ENCODE peak calls at places on chromosomes 7 and 10, in five cellular contexts. B is CD8-positive, alpha-beta T cell; U is CD4-positive, CD25-positive, alpha-beta regulatory T cell; I is CD8-positive, alpha-beta memory T cell; V is mesenchymal stem cell. K is an unnamed sample.

GRCh38 chr7:8228766-8229674 is 32.9 kb downstream of the ICA1 start:
- DNase-seq in U (no peak), B (no peak), V (no peak), I (no peak), K (no peak)

GRCh38 chr10:109886788-109887155 is 36.5 kb downstream of the XPNPEP1 start:
- DNase-seq in B (no peak), U (no peak), V (no peak), I (no peak), K (no peak)

GRCh38 chr7:113188396-113188795 is 70.0 kb upstream of the SMIM30 start:
- DNase-seq in U (no peak), B (no peak), I (no peak), V (no peak), K (no peak)

GRCh38 chr10:100229819-100230422 is 525 bp upstream of the CHUK start:
- DNase-seq in B (no peak), U (peak), I (no peak), V (no peak), K (no peak)

GRCh38 chr7:142774826-142775225 is 4.1 kb downstream of the PRSS2 start:
- DNase-seq in I (no peak), B (no peak), U (no peak), V (no peak), K (no peak)

GRCh38 chr10:28332699-28333098 is 29.8 kb upstream of the MPP7 start:
- DNase-seq in B (no peak), V (no peak), I (peak), U (no peak), K (no peak)

GRCh38 chr7:158266817-158267736 is 320.5 kb downstream of the PTPRN2 start:
- DNase-seq in U (no peak), B (no peak), V (no peak), I (peak), K (no peak)

GRCh38 chr10:53447576-53447975 is 675.0 kb upstream of the MBL2 start:
- DNase-seq in B (no peak), V (no peak), I (no peak), U (no peak), K (no peak)

GRCh38 chr10:22369433-22370072 is 24.3 kb downstream of the SPAG6 start:
- DNase-seq in I (no peak), U (no peak), B (no peak), V (peak), K (no peak)

GRCh38 chr7:155804897-155805825 is 7.1 kb downstream of the SHH start:
- DNase-seq in I (no peak), V (peak), B (peak), U (no peak), K (no peak)

GRCh38 chr7:150989456-150989855 is 1.4 kb upstream of the NOS3 start:
- DNase-seq in U (no peak), B (no peak), V (no peak), I (no peak), K (no peak)

GRCh38 chr10:43863859-43864591 is 215.3 kb upstream of the ZNF32 start:
- DNase-seq in V (peak), U (no peak), I (no peak), B (no peak), K (no peak)

GRCh38 chr7:35029311-35029710 is 8.0 kb downstream of the DPY19L1 start:
- DNase-seq in B (no peak), V (no peak), U (no peak), I (no peak), K (no peak)

GRCh38 chr7:127150543-127150942 is 102.2 kb downstream of the GRM8 start:
- DNase-seq in B (no peak), I (no peak), U (no peak), V (no peak), K (no peak)

GRCh38 chr7:143126146-143126545 is 5.7 kb upstream of the PIP start:
- DNase-seq in U (no peak), V (no peak), I (no peak), B (no peak), K (no peak)

GRCh38 chr10:131928248-131929095 is 27.7 kb downstream of the PPP2R2D start:
- DNase-seq in I (no peak), V (peak), U (no peak), B (no peak), K (no peak)

GRCh38 chr10:110679633-110680472 is 35.7 kb downstream of the RBM20 start:
- DNase-seq in U (no peak), B (no peak), V (no peak), I (no peak), K (no peak)

GRCh38 chr7:96414931-96415292 is 93.0 kb upstream of the SLC25A13 start:
- DNase-seq in V (peak), U (peak), B (no peak), I (no peak), K (peak)

GRCh38 chr7:39349452-39350123 is 216.6 kb upstream of the YAE1 start:
- DNase-seq in V (no peak), I (no peak), B (no peak), U (no peak), K (no peak)

GRCh38 chr10:119539359-119539651 is 3.2 kb downstream of the RGS10 start:
- DNase-seq in B (no peak), I (no peak), V (no peak), U (no peak), K (no peak)

GRCh38 chr10:46526682-46527038 is 29.8 kb downstream of the GPRIN2 start:
- DNase-seq in U (no peak), V (no peak), B (no peak), I (peak), K (no peak)

GRCh38 chr7:10940748-10941358 is 32.8 kb upstream of the PHF14 start:
- DNase-seq in I (peak), U (peak), B (no peak), V (peak), K (no peak)

GRCh38 chr7:5495581-5496375 is 72.1 kb upstream of the TNRC18 start:
- DNase-seq in B (no peak), I (no peak), U (no peak), V (no peak), K (no peak)

GRCh38 chr10:16686081-16686902 is 130.9 kb downstream of the RSU1 start:
- DNase-seq in V (no peak), B (no peak), U (no peak), I (no peak), K (no peak)

GRCh38 chr7:90877201-90877600 is 281.1 kb downstream of the CDK14 start:
- DNase-seq in V (no peak), B (no peak), U (no peak), I (no peak), K (no peak)

GRCh38 chr7:90879924-90880323 is 283.8 kb downstream of the CDK14 start:
- DNase-seq in B (no peak), I (no peak), V (no peak), U (no peak), K (no peak)

DNA sequence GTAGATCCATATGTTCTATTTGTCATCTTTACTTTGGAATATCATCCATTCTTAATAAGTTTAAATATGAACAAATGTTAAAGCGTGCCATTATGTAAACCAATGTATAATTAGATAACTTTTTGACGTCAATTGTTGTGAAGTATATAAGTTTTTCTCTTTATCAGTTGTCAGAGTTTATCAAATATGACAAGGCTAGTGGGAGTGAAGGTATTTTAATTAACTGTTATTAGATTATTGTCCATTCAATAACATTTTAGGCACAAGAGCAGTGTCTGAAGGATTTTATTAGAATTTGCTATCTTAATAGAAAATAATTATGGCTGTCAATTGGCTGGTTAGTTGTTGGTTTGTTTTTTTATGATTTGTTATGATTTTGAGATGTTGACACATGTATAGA is 280.6 kb downstream of the CDK14 start:
- DNase-seq in B (no peak), I (no peak), V (no peak), U (no peak), K (no peak)
- H3K27ac ChIP-seq in B (no peak), I (no peak), V (no peak), U (no peak), K (no peak)

GRCh38 chr10:33386926-33387325 is 52.5 kb upstream of the NRP1 start:
- DNase-seq in U (no peak), I (no peak), V (peak), B (no peak), K (no peak)

GRCh38 chr10:33390046-33390445 is 55.6 kb upstream of the NRP1 start:
- DNase-seq in I (no peak), V (no peak), U (no peak), B (no peak), K (no peak)

GRCh38 chr10:33388805-33389204 is 54.3 kb upstream of the NRP1 start:
- DNase-seq in U (no peak), B (no peak), I (no peak), V (no peak), K (no peak)

GRCh38 chr10:33387720-33388119 is 53.3 kb upstream of the NRP1 start:
- DNase-seq in V (no peak), U (no peak), B (no peak), I (no peak), K (no peak)

DNA sequence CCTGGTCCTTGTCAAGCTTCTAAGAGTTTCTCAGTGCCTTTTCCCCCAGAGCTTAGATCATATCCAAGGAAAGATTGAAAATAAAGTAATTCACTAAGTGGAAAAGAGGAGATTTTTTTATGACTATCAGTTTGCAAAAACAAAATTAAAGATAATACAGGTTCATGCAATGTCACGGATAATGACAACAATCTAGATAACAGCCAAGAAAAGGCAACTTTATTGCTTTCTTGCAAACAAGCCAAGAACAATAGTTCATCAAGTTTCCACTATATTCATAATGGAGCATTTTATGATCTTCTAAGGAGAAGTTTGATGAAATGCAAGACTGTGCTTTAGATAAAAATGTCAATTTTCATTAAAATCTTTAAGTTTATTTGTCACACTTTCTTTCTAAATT is 53.9 kb upstream of the NRP1 start:
- DNase-seq in I (no peak), U (no peak), V (no peak), B (no peak), K (no peak)
- H3K27ac ChIP-seq in I (no peak), U (no peak), V (no peak), B (no peak), K (no peak)

GRCh38 chr10:63491558-63492316 is 26.0 kb upstream of the JMJD1C start:
- DNase-seq in B (no peak), V (peak), U (no peak), I (no peak), K (no peak)
- H3K27ac ChIP-seq in B (no peak), V (peak), U (no peak), I (no peak), K (no peak)

DNA sequence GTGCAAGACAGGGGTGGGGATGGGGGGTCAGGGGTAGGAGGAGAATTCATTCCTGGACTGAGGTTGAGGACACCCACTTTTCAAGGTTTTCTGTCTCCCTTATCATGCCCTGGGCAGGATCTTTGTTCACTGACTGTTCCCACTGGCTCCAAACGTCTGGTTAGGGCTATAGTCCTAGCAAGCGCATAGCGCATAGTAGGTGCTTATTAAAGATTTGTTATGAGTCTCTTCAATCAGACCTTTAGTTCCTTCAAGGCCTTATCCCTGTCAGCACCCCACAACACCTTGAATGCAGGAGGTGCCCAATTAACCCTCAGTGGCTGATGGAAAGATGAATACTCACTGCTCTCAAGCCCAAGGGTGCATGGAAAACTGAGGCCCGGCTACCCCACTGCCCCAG is 177.9 kb downstream of the SH3PXD2A start:
- DNase-seq in I (no peak), U (no peak), V (no peak), B (no peak), K (no peak)
- H3K27ac ChIP-seq in I (peak), U (peak), V (no peak), B (peak), K (no peak)

GRCh38 chr10:8071006-8071405 is 16.5 kb downstream of the GATA3 start:
- DNase-seq in U (no peak), I (no peak), B (no peak), V (peak), K (no peak)
- H3K27ac ChIP-seq in U (peak), I (no peak), B (no peak), V (no peak), K (no peak)

GRCh38 chr7:29976265-29976664 is 13.3 kb downstream of the SCRN1 start:
- DNase-seq in V (peak), U (no peak), I (no peak), B (no peak), K (no peak)
- H3K27ac ChIP-seq in V (no peak), U (no peak), I (no peak), B (no peak), K (no peak)

K was measured in iPS DF 6.9.